ENCODE peak calls at places on chromosomes 11 and 22, in nine cellular contexts. S, P, L, W, U, Y, E, J and G are unnamed samples.
A peak's percentile ranks its signal among the peaks of the same experiment; 100 is the strongest.

GRCh38 chr11:8018742-8019631 is 31.9 kb downstream of the EIF3F start:
- DNase-seq in S (peak; percentile 82), P (peak; percentile 76), L (peak; percentile 77), W (no peak), U (peak; percentile 87), Y (peak; percentile 38), E (peak; percentile 65), J (peak; percentile 53), G (no peak)

GRCh38 chr11:1877211-1878133 is 14.2 kb downstream of the PRR33 start:
- DNase-seq in S (peak; percentile 82), P (peak; percentile 1), L (no peak), W (no peak), U (no peak), Y (peak; percentile 48), E (peak; percentile 9), J (no peak), G (peak; percentile 94)

GRCh38 chr11:7969756-7970646 is 4.8 kb upstream of the NLRP10 start:
- DNase-seq in S (no peak), P (no peak), L (peak; percentile 45), W (no peak), U (no peak), Y (no peak), E (no peak), J (no peak), G (no peak)

GRCh38 chr11:61693897-61694840 is 14.0 kb downstream of the DAGLA start:
- DNase-seq in S (no peak), P (no peak), L (no peak), W (no peak), U (no peak), Y (no peak), E (peak; percentile 9), J (no peak), G (no peak)

GRCh38 chr11:67563354-67564114 is 20.1 kb upstream of the GSTP1 start:
- DNase-seq in S (peak; percentile 81), P (no peak), L (peak; percentile 76), W (no peak), U (peak; percentile 87), Y (peak; percentile 82), E (no peak), J (no peak), G (no peak)

GRCh38 chr11:64874308-64874707 is 4.1 kb downstream of the EHD1 start:
- DNase-seq in S (no peak), P (peak; percentile 72), L (no peak), W (no peak), U (no peak), Y (no peak), E (no peak), J (no peak), G (no peak)

GRCh38 chr11:93921695-93922468 is 71.5 kb upstream of the VSTM5 start:
- DNase-seq in S (no peak), P (peak; percentile 44), L (peak; percentile 68), W (peak; percentile 19), U (no peak), Y (peak; percentile 82), E (peak; percentile 54), J (peak; percentile 17), G (no peak)

GRCh38 chr11:77090373-77091111 is 12.1 kb upstream of the OMP start:
- DNase-seq in S (no peak), P (no peak), L (no peak), W (no peak), U (no peak), Y (no peak), E (peak; percentile 13), J (no peak), G (peak; percentile 56)

GRCh38 chr11:70751142-70751734 is 352.9 kb downstream of the CTTN start:
- DNase-seq in S (no peak), P (no peak), L (no peak), W (no peak), U (no peak), Y (no peak), E (no peak), J (no peak), G (no peak)

GRCh38 chr11:114162719-114163123 is 103.2 kb downstream of the ZBTB16 start:
- DNase-seq in S (peak; percentile 93), P (no peak), L (peak; percentile 97), W (no peak), U (peak; percentile 99), Y (peak; percentile 95), E (no peak), J (no peak), G (no peak)

GRCh38 chr11:9753031-9753430 is 89.2 kb downstream of the SWAP70 start:
- DNase-seq in S (no peak), P (peak; percentile 39), L (peak; percentile 68), W (no peak), U (no peak), Y (peak; percentile 74), E (no peak), J (no peak), G (no peak)

GRCh38 chr11:133893381-133893780 is 48.1 kb upstream of the SPATA19 start:
- DNase-seq in S (no peak), P (no peak), L (no peak), W (no peak), U (no peak), Y (no peak), E (no peak), J (no peak), G (no peak)

GRCh38 chr11:133118563-133119303 is 413.6 kb downstream of the OPCML start:
- DNase-seq in S (no peak), P (no peak), L (no peak), W (no peak), U (no peak), Y (no peak), E (no peak), J (no peak), G (no peak)

GRCh38 chr11:10906521-10906920 is 48.7 kb upstream of the ZBED5 start:
- DNase-seq in S (no peak), P (no peak), L (peak; percentile 82), W (no peak), U (no peak), Y (no peak), E (no peak), J (no peak), G (no peak)
- TF ChIP-seq CTCF in S (no peak), P (no peak), L (peak; percentile 65), W (no peak), U (peak; percentile 13), Y (peak; percentile 26), E (no peak), J (no peak), G (peak; percentile 68)

GRCh38 chr22:33535937-33536875 is 384.1 kb downstream of the LARGE1 start:
- DNase-seq in S (no peak), P (no peak), L (no peak), W (no peak), U (no peak), Y (no peak), E (no peak), J (no peak), G (no peak)
- TF ChIP-seq CTCF in S (no peak), P (no peak), L (no peak), W (no peak), U (no peak), Y (no peak), E (no peak), J (no peak), G (no peak)

GRCh38 chr11:454043-454442 is 4.0 kb downstream of the PTDSS2 start:
- DNase-seq in S (no peak), P (no peak), L (no peak), W (no peak), U (no peak), Y (no peak), E (no peak), J (no peak), G (no peak)
- TF ChIP-seq CTCF in S (no peak), P (no peak), L (no peak), W (no peak), U (no peak), Y (no peak), E (no peak), J (no peak), G (no peak)

GRCh38 chr11:46304605-46305004 is 27.1 kb downstream of the CREB3L1 start:
- DNase-seq in S (no peak), P (no peak), L (no peak), W (no peak), U (no peak), Y (no peak), E (no peak), J (no peak), G (no peak)

GRCh38 chr11:46307369-46307768 is 29.9 kb downstream of the CREB3L1 start:
- DNase-seq in S (no peak), P (no peak), L (no peak), W (no peak), U (no peak), Y (no peak), E (no peak), J (no peak), G (no peak)

GRCh38 chr11:46306296-46306853 is 28.9 kb downstream of the CREB3L1 start:
- DNase-seq in S (no peak), P (no peak), L (peak; percentile 45), W (no peak), U (no peak), Y (no peak), E (no peak), J (no peak), G (no peak)

GRCh38 chr11:46302866-46303265 is 25.4 kb downstream of the CREB3L1 start:
- DNase-seq in S (no peak), P (no peak), L (no peak), W (peak; percentile 87), U (no peak), Y (no peak), E (no peak), J (no peak), G (no peak)

GRCh38 chr11:46305295-46305694 is 27.8 kb downstream of the CREB3L1 start:
- DNase-seq in S (no peak), P (no peak), L (peak; percentile 35), W (no peak), U (no peak), Y (peak; percentile 65), E (no peak), J (no peak), G (no peak)
- TF ChIP-seq CTCF in S (no peak), P (no peak), L (peak; percentile 7), W (no peak), U (no peak), Y (peak; percentile 40), E (no peak), J (no peak), G (peak; percentile 42)

GRCh38 chr22:49168219-49168813 is 659.4 kb downstream of the BRD1 start:
- DNase-seq in S (no peak), P (no peak), L (no peak), W (no peak), U (no peak), Y (no peak), E (no peak), J (no peak), G (no peak)

GRCh38 chr22:49169074-49169744 is 658.5 kb downstream of the BRD1 start:
- DNase-seq in S (no peak), P (no peak), L (no peak), W (no peak), U (no peak), Y (no peak), E (no peak), J (no peak), G (no peak)

GRCh38 chr22:49166211-49166610 is 661.5 kb downstream of the BRD1 start:
- DNase-seq in S (no peak), P (no peak), L (no peak), W (no peak), U (no peak), Y (no peak), E (no peak), J (no peak), G (no peak)

GRCh38 chr22:49166746-49167145 is 660.9 kb downstream of the BRD1 start:
- DNase-seq in S (no peak), P (no peak), L (no peak), W (no peak), U (no peak), Y (no peak), E (no peak), J (no peak), G (no peak)

GRCh38 chr22:49170053-49170452 is 657.6 kb downstream of the BRD1 start:
- DNase-seq in S (no peak), P (no peak), L (no peak), W (no peak), U (no peak), Y (no peak), E (no peak), J (no peak), G (peak; percentile 63)
- TF ChIP-seq CTCF in S (no peak), P (no peak), L (no peak), W (no peak), U (no peak), Y (no peak), E (no peak), J (peak; percentile 16), G (no peak)